ENCODE peak calls at places on chromosomes 12 and 14, in eight cellular contexts. N is hepatocyte, A is GM23248, E is PC-3, Y is HCT116, C is OCI-LY7, G is GM23338, W is SK-N-SH. L is an unnamed sample.

GRCh38 chr14:96096639-96097610 is 57.8 kb downstream of the C14orf132 start:
- DNase-seq in N (no peak), A (no peak), E (no peak), Y (no peak), C (no peak), G (no peak), W (no peak), L (no peak)

GRCh38 chr14:98946995-98947394 is 325.0 kb downstream of the BCL11B start:
- DNase-seq in N (peak), A (peak), E (no peak), Y (no peak), C (no peak), G (peak), W (no peak), L (peak)

GRCh38 chr14:86038401-86038985 is 508.5 kb downstream of the FLRT2 start:
- DNase-seq in N (peak), A (peak), E (peak), Y (no peak), C (peak), G (peak), W (peak), L (peak)

GRCh38 chr14:51552768-51553426 is 98.8 kb upstream of the FRMD6 start:
- DNase-seq in N (peak), A (no peak), E (peak), Y (no peak), C (no peak), G (no peak), W (peak), L (no peak)

GRCh38 chr14:98014851-98015615 is 1217.9 kb downstream of the VRK1 start:
- DNase-seq in N (no peak), A (no peak), E (no peak), Y (no peak), C (no peak), G (no peak), W (no peak), L (no peak)

GRCh38 chr12:104859144-104859543 is 98.9 kb downstream of the SLC41A2 start:
- DNase-seq in N (no peak), A (peak), E (peak), Y (no peak), C (no peak), G (no peak), W (no peak), L (no peak)

GRCh38 chr12:119964123-119964522 is 24.9 kb upstream of the BICDL1 start:
- DNase-seq in N (no peak), A (no peak), E (no peak), Y (no peak), C (no peak), G (no peak), W (no peak), L (no peak)

GRCh38 chr14:105313381-105314286 is 914 bp upstream of the PACS2 start:
- DNase-seq in N (peak), A (peak), E (no peak), Y (no peak), C (peak), G (peak), W (peak), L (peak)

GRCh38 chr12:851913-852312 is 97.6 kb downstream of the RAD52 start:
- DNase-seq in N (peak), A (peak), E (peak), Y (no peak), C (no peak), G (no peak), W (no peak), L (no peak)

GRCh38 chr14:105151838-105152793 is 16.5 kb downstream of the JAG2 start:
- DNase-seq in N (no peak), A (no peak), E (no peak), Y (no peak), C (no peak), G (no peak), W (no peak), L (no peak)

GRCh38 chr14:74258705-74259035 is 19.4 kb downstream of the VSX2 start:
- DNase-seq in N (no peak), A (no peak), E (no peak), Y (no peak), C (no peak), G (peak), W (no peak), L (no peak)

GRCh38 chr14:97379091-97379531 is 581.9 kb downstream of the VRK1 start:
- DNase-seq in N (no peak), A (no peak), E (no peak), Y (no peak), C (no peak), G (peak), W (no peak), L (peak)

GRCh38 chr12:14416658-14417057 is 51.2 kb downstream of the ATF7IP start:
- DNase-seq in N (peak), A (peak), E (peak), Y (no peak), C (peak), G (peak), W (peak), L (peak)

GRCh38 chr14:75182820-75183219 is 6.4 kb upstream of the TMED10 start:
- DNase-seq in N (peak), A (peak), E (no peak), Y (no peak), C (no peak), G (no peak), W (no peak), L (no peak)

GRCh38 chr12:57694459-57695019 is 607 bp downstream of the OS9 start:
- DNase-seq in N (peak), A (peak), E (peak), Y (no peak), C (no peak), G (no peak), W (peak), L (peak)

GRCh38 chr12:11877869-11878780 is 192.6 kb upstream of the BCL2L14 start:
- DNase-seq in N (peak), A (peak), E (peak), Y (no peak), C (no peak), G (peak), W (peak), L (peak)

GRCh38 chr12:111407371-111408115 is 1.8 kb downstream of the SH2B3 start:
- DNase-seq in N (no peak), A (peak), E (no peak), Y (no peak), C (peak), G (no peak), W (peak), L (peak)

GRCh38 chr12:65715976-65716375 is 108.3 kb upstream of the HMGA2 start:
- DNase-seq in N (no peak), A (no peak), E (no peak), Y (no peak), C (no peak), G (peak), W (no peak), L (no peak)

GRCh38 chr12:25241171-25242020 is 9.3 kb downstream of the KRAS start:
- DNase-seq in N (peak), A (peak), E (peak), Y (peak), C (peak), G (peak), W (peak), L (peak)
- H3K4me2 ChIP-seq in N (no peak), A (no peak), E (no peak), Y (no peak), C (peak), G (no peak), W (no peak), L (no peak)

DNA sequence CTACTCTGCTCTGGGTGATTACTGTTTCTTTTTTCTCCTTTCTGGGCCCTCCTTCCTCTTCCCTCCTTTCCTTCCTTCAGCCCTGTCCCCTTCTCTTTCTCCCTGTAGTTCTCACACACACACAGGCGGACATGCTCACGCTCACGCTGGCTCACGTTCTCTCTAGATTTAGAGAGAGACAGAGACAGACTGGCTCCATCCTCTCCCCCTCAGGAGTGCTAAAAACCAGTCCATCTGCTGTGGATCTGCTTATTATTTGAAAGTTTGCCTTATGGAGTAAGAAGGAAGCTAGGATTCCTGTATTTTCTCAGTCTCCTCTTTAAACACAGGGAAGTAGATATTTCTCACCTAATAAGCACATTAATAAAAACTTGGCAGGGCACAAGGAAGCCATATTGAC is 48.1 kb downstream of the KCNA1 start:
- DNase-seq in N (no peak), A (no peak), E (no peak), Y (no peak), C (no peak), G (no peak), W (no peak), L (no peak)
- TF ChIP-seq EZH2phosphoT487 in N (no peak), A (no peak), E (no peak), Y (no peak), C (no peak), G (no peak), W (no peak), L (no peak)

DNA sequence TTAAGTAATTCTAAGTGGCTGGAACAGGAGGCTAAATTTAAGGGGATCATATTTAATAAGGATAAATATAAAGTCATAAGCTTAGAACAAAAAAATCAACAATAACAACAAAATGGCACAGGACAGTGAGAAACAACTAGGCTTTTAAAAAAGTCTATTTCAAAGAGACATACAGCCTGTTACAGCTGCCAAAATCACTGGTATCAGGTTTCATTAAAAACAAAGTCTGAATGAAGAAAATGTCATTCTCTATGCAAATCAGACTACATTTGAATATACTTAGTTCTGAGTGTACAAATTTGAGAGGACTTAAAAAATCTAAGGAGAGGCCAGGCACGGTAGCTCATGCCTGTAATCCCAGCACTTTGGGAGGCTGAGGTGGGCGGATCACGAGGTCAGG is 44.0 kb downstream of the TFCP2 start:
- DNase-seq in N (no peak), A (no peak), E (no peak), Y (no peak), C (no peak), G (no peak), W (no peak), L (no peak)
- H3K4me2 ChIP-seq in N (no peak), A (no peak), E (no peak), Y (no peak), C (no peak), G (no peak), W (no peak), L (no peak)

DNA sequence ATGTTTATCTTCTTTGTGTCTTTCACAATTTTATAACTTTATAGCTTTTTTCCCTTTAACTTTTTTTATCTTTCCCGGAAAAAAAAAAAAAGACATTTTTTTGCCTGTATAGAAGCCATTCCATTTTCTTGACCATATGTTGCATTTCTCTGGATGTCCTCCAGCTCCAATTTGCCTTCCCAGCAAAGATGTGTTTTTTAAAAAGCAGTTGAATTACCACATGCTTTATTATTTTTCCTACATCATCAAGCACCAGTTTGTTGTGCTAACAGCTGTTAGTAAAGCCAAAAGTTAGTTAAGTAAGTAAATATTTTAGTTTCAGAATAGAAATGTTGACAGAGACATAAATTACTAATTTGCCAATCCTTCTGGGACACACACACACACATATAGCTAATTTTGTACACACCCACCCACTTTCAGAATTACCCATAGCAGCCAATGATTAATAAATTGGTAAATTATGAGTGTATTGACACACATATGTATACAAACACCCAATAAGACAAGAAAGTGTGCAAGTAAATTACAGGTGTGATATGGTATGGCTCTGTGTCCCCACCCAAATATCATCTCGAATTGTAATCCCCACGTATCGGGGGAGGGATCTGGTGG is 118.3 kb downstream of the SLC38A6 start:
- DNase-seq in N (no peak), A (no peak), E (no peak), Y (no peak), C (no peak), G (no peak), W (no peak), L (no peak)
- TF ChIP-seq EZH2phosphoT487 in N (no peak), A (no peak), E (no peak), Y (no peak), C (no peak), G (no peak), W (no peak), L (no peak)

GRCh38 chr14:92646952-92647461 is 101.4 kb downstream of the LGMN start:
- DNase-seq in N (peak), A (peak), E (peak), Y (no peak), C (no peak), G (no peak), W (no peak), L (no peak)

GRCh38 chr14:92645841-92646478 is 102.5 kb downstream of the LGMN start:
- DNase-seq in N (no peak), A (peak), E (peak), Y (no peak), C (no peak), G (no peak), W (no peak), L (no peak)

GRCh38 chr14:92644166-92644565 is 104.3 kb downstream of the LGMN start:
- DNase-seq in N (no peak), A (peak), E (peak), Y (peak), C (no peak), G (no peak), W (no peak), L (no peak)

GRCh38 chr14:92647499-92648279 is 100.7 kb downstream of the LGMN start:
- DNase-seq in N (no peak), A (peak), E (peak), Y (no peak), C (no peak), G (no peak), W (no peak), L (no peak)

GRCh38 chr14:92644601-92645515 is 103.6 kb downstream of the LGMN start:
- DNase-seq in N (no peak), A (no peak), E (peak), Y (no peak), C (no peak), G (no peak), W (no peak), L (no peak)
- H3K4me2 ChIP-seq in N (no peak), A (peak), E (peak), Y (peak), C (no peak), G (no peak), W (no peak), L (no peak)

DNA sequence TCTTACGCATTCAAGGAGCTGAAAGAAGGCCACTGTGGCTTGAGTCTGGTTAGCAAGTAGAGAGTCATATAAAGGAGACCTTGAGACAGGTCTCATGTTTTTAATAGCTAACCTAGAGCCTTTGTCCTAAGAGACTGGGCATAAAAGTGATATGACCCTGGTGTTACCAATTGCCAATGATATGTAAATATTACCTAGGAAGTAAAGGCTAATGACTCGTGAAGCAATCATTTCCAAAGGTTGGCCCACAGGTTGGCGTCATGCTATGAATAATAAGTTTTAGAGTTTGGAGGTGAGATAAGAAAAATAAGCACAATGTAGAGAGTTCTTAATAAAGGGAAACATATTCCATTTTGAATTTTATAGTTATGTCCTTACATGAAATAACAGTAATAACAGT is 116.6 kb upstream of the PLEKHA5 start:
- DNase-seq in N (no peak), A (no peak), E (peak), Y (no peak), C (no peak), G (no peak), W (no peak), L (no peak)
- TF ChIP-seq EZH2phosphoT487 in N (no peak), A (no peak), E (no peak), Y (no peak), C (no peak), G (no peak), W (no peak), L (no peak)

GRCh38 chr14:25032092-25032784 is 17.7 kb downstream of the STXBP6 start:
- DNase-seq in N (no peak), A (no peak), E (no peak), Y (no peak), C (peak), G (peak), W (no peak), L (no peak)

GRCh38 chr14:25026476-25027137 is 23.3 kb downstream of the STXBP6 start:
- DNase-seq in N (no peak), A (no peak), E (no peak), Y (no peak), C (no peak), G (no peak), W (no peak), L (no peak)
- H3K4me2 ChIP-seq in N (no peak), A (no peak), E (no peak), Y (no peak), C (no peak), G (no peak), W (no peak), L (no peak)

GRCh38 chr12:124745891-124746570 is 117.6 kb downstream of the SCARB1 start:
- DNase-seq in N (peak), A (peak), E (peak), Y (peak), C (no peak), G (peak), W (peak), L (peak)

GRCh38 chr12:124746649-124747425 is 116.8 kb downstream of the SCARB1 start:
- DNase-seq in N (no peak), A (no peak), E (no peak), Y (no peak), C (no peak), G (no peak), W (no peak), L (no peak)

GRCh38 chr12:124749725-124750124 is 113.9 kb downstream of the SCARB1 start:
- DNase-seq in N (no peak), A (no peak), E (no peak), Y (no peak), C (no peak), G (no peak), W (no peak), L (no peak)

GRCh38 chr12:124745468-124745890 is 118.2 kb downstream of the SCARB1 start:
- DNase-seq in N (no peak), A (no peak), E (no peak), Y (no peak), C (no peak), G (no peak), W (no peak), L (no peak)

DNA sequence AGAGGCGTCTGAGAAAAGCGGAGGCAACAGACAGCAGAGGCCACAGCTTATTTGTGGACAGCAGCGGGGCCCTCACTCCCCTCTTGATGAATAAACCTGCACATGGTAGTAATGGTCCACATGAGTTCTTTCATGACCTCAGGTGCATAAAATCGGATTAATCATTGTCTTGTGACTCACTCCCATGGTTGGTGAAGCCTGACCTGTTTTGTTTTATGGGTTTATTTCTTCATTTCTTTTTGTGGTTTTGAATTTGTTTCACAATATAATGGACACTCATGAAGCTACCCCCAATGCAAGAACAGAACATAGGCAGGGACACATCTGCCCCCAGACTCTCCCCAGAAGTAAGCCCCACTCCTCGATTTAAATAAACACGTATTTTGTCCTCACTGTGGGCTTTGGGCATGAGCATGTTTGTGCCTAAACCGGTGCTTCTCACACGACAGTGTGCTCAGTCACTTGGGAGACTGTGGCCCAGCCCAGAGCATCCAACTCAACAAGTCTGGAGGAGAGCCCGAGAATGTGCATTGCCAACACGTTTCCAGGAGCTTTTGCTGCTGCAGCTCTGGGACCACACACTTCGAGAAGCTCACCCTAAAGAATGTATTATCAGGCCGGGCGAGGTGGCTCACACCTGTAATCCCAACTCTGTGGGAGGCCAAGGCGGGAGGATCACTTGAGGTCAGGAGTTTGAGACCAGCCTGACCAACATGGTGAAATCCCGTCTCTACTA is 116.1 kb downstream of the SCARB1 start:
- DNase-seq in N (peak), A (peak), E (peak), Y (no peak), C (no peak), G (no peak), W (no peak), L (no peak)
- TF ChIP-seq EZH2phosphoT487 in N (no peak), A (peak), E (no peak), Y (no peak), C (no peak), G (no peak), W (no peak), L (no peak)

DNA sequence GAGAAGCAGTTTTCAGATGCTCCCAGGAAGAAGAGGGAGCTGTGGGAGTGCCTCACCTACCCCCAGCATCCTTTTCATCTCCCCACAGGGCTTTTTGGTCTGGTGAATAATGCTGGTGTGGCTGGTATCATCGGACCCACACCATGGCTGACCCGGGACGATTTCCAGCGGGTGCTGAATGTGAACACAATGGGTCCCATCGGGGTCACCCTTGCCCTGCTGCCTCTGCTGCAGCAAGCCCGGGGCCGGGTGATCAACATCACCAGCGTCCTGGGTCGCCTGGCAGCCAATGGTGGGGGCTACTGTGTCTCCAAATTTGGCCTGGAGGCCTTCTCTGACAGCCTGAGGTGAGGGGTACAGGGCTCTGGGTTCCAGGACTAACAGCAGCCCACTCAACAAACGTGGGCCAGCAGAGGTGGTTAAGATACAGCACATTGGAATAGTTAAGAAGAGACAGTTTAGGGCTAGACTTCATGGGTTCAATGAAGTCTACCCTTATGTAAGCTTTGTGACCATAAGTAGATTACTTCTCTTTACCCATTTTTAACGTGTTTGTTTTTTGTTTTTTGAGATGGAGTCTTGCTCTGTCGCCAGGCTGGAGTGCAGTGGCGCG is 1.5 kb downstream of the RDH5 start:
- DNase-seq in N (no peak), A (peak), E (peak), Y (no peak), C (no peak), G (no peak), W (no peak), L (no peak)
- H3K4me2 ChIP-seq in N (peak), A (peak), E (peak), Y (peak), C (no peak), G (no peak), W (peak), L (no peak)